ENCODE peak calls at places on chromosomes 4 and X, in six cellular contexts. C is RWPE2; G is lower lobe of right lung; X is activated CD8-positive, alpha-beta T cell treated with anti-CD3 and anti-CD28 coated beads for 36 hours; N is Right ventricle myocardium inferior; K is Right ventricle myocardium superior. B is an unnamed sample.

GRCh38 chrX:118853596-118853995 is 30.0 kb downstream of the ZCCHC12 start:
- ATAC-seq in C (no peak), G (peak; percentile 46), X (no peak), N (no peak), K (no peak), B (no peak)

GRCh38 chrX:104564921-104565703 is 887 bp upstream of the IL1RAPL2 start:
- ATAC-seq in C (no peak), G (no peak), X (no peak), N (no peak), K (no peak), B (no peak)

GRCh38 chr4:131430302-131430701 is 1718.8 kb upstream of the PCDH10 start:
- ATAC-seq in C (no peak), G (no peak), X (no peak), N (no peak), K (no peak), B (no peak)

GRCh38 chr4:88976514-88977035 is 80.4 kb downstream of the FAM13A start:
- ATAC-seq in C (no peak), G (peak; percentile 85), X (no peak), N (no peak), K (no peak), B (no peak)

GRCh38 chr4:3460926-3461325 is 2.2 kb upstream of the DOK7 start:
- ATAC-seq in C (no peak), G (no peak), X (no peak), N (no peak), K (no peak), B (no peak)

GRCh38 chrX:16603822-16604221 is 46.1 kb upstream of the S100G start:
- ATAC-seq in C (peak; percentile 50), G (no peak), X (peak; percentile 49), N (no peak), K (no peak), B (no peak)

GRCh38 chrX:11543249-11543648 is 122.5 kb downstream of the ARHGAP6 start:
- ATAC-seq in C (no peak), G (no peak), X (no peak), N (no peak), K (no peak), B (no peak)

GRCh38 chr4:80215449-80216052 is 18.2 kb downstream of the PRDM8 start:
- ATAC-seq in C (no peak), G (no peak), X (no peak), N (no peak), K (peak; percentile 77), B (no peak)

GRCh38 chr4:141891260-141892120 is 255.1 kb downstream of the IL15 start:
- ATAC-seq in C (no peak), G (no peak), X (no peak), N (no peak), K (no peak), B (no peak)

GRCh38 chr4:38102942-38103604 is 142.9 kb downstream of the PTTG2 start:
- ATAC-seq in C (no peak), G (no peak), X (no peak), N (no peak), K (no peak), B (no peak)

GRCh38 chr4:69823481-69824186 is 36.3 kb downstream of the SULT1E1 start:
- ATAC-seq in C (peak; percentile 89), G (peak; percentile 97), X (peak; percentile 88), N (no peak), K (no peak), B (peak; percentile 36)

GRCh38 chr4:40187386-40187913 is 9.4 kb upstream of the RHOH start:
- ATAC-seq in C (no peak), G (no peak), X (peak; percentile 14), N (no peak), K (no peak), B (no peak)

GRCh38 chr4:1981251-1982055 is 27.3 kb downstream of the NELFA start:
- ATAC-seq in C (no peak), G (no peak), X (no peak), N (no peak), K (no peak), B (no peak)

GRCh38 chrX:14528629-14529287 is 578 bp upstream of the GLRA2 start:
- ATAC-seq in C (peak; percentile 40), G (peak; percentile 49), X (no peak), N (no peak), K (no peak), B (no peak)

GRCh38 chrX:19326567-19326966 is 17.2 kb upstream of the PDHA1 start:
- ATAC-seq in C (no peak), G (no peak), X (no peak), N (no peak), K (no peak), B (no peak)

GRCh38 chr4:184409911-184410692 is 64.2 kb downstream of the IRF2 start:
- ATAC-seq in C (no peak), G (no peak), X (peak; percentile 57), N (peak; percentile 16), K (peak; percentile 48), B (no peak)

GRCh38 chrX:152861116-152861515 is 30.3 kb downstream of the NSDHL start:
- ATAC-seq in C (no peak), G (no peak), X (no peak), N (no peak), K (no peak), B (no peak)

GRCh38 chr4:95599777-95600436 is 51.1 kb upstream of the UNC5C start:
- ATAC-seq in C (no peak), G (no peak), X (peak; percentile 60), N (no peak), K (no peak), B (no peak)

GRCh38 chr4:148284526-148285193 is 157.6 kb downstream of the NR3C2 start:
- ATAC-seq in C (peak; percentile 41), G (peak; percentile 49), X (no peak), N (peak; percentile 47), K (peak; percentile 69), B (no peak)

GRCh38 chr4:128601992-128602695 is 207.4 kb upstream of the JADE1 start:
- ATAC-seq in C (no peak), G (no peak), X (no peak), N (peak; percentile 61), K (peak; percentile 51), B (peak; percentile 30)

GRCh38 chrX:42102586-42103282 is 179.4 kb upstream of the CASK start:
- ATAC-seq in C (no peak), G (no peak), X (no peak), N (no peak), K (no peak), B (no peak)

GRCh38 chr4:52368895-52369294 is 290.2 kb downstream of the USP46 start:
- ATAC-seq in C (no peak), G (no peak), X (no peak), N (no peak), K (no peak), B (no peak)

GRCh38 chr4:57191523-57192034 is 81.4 kb upstream of the IGFBP7 start:
- ATAC-seq in C (no peak), G (no peak), X (no peak), N (no peak), K (no peak), B (no peak)

GRCh38 chr4:98546910-98547544 is 111.4 kb downstream of the TSPAN5 start:
- ATAC-seq in C (peak; percentile 51), G (peak; percentile 47), X (no peak), N (peak; percentile 80), K (peak; percentile 78), B (peak; percentile 80)

GRCh38 chrX:125319646-125320521 is at the start of gene TEX13C:
- ATAC-seq in C (no peak), G (no peak), X (no peak), N (no peak), K (no peak), B (no peak)

GRCh38 chr4:24179201-24179840 is 289.5 kb upstream of the PPARGC1A start:
- ATAC-seq in C (no peak), G (no peak), X (no peak), N (no peak), K (no peak), B (no peak)

GRCh38 chr4:185811509-185812364 is at the start of gene SORBS2:
- ATAC-seq in C (peak; percentile 89), G (peak; percentile 90), X (no peak), N (peak; percentile 74), K (peak; percentile 72), B (no peak)

GRCh38 chr4:150145950-150146340 is 67.7 kb downstream of the DCLK2 start:
- ATAC-seq in C (no peak), G (no peak), X (no peak), N (no peak), K (no peak), B (no peak)

GRCh38 chrX:154000051-154000450 is 19.7 kb downstream of the IRAK1 start:
- ATAC-seq in C (peak; percentile 81), G (peak; percentile 83), X (no peak), N (no peak), K (no peak), B (no peak)

GRCh38 chrX:136273986-136274385 is 22.8 kb upstream of the MAP7D3 start:
- ATAC-seq in C (no peak), G (no peak), X (no peak), N (no peak), K (peak; percentile 56), B (no peak)

GRCh38 chrX:130734713-130735112 is 168.3 kb downstream of the ENOX2 start:
- ATAC-seq in C (no peak), G (no peak), X (no peak), N (no peak), K (no peak), B (no peak)

GRCh38 chr4:18042754-18043153 is 21.2 kb upstream of the LCORL start:
- ATAC-seq in C (no peak), G (no peak), X (no peak), N (no peak), K (no peak), B (no peak)

GRCh38 chr4:109296545-109296944 is 5.9 kb downstream of the COL25A1 start:
- ATAC-seq in C (peak; percentile 50), G (no peak), X (no peak), N (no peak), K (no peak), B (no peak)

GRCh38 chr4:138702471-138702870 is 313.1 kb upstream of the NOCT start:
- ATAC-seq in C (no peak), G (no peak), X (no peak), N (no peak), K (no peak), B (no peak)

GRCh38 chrX:98523026-98523425 is 1639.3 kb downstream of the RPA4 start:
- ATAC-seq in C (no peak), G (no peak), X (no peak), N (no peak), K (no peak), B (no peak)

GRCh38 chrX:65607070-65607742 is 60.2 kb upstream of the MSN start:
- ATAC-seq in C (peak; percentile 73), G (peak; percentile 3), X (peak; percentile 92), N (no peak), K (no peak), B (no peak)